ENCODE peak calls at places on chromosomes 16 and 17, in eight cellular contexts. Q, C, O, H, L, F, M and B are unnamed samples.

GRCh38 chr16:28473714-28474265 is 1.7 kb upstream of the NPIPB7 start:
- DNase-seq in Q (no peak), C (no peak), O (no peak), H (no peak), L (peak), F (no peak), M (no peak), B (no peak)

GRCh38 chr17:69466451-69466850 is 52.0 kb downstream of the MAP2K6 start:
- DNase-seq in Q (no peak), C (no peak), O (no peak), H (no peak), L (no peak), F (peak), M (no peak), B (no peak)

GRCh38 chr17:45722161-45722560 is 62.0 kb upstream of the CRHR1 start:
- DNase-seq in Q (peak), C (no peak), O (peak), H (peak), L (no peak), F (peak), M (peak), B (no peak)

GRCh38 chr17:57599271-57600045 is 145.6 kb downstream of the CCDC182 start:
- DNase-seq in Q (no peak), C (peak), O (no peak), H (no peak), L (no peak), F (no peak), M (no peak), B (no peak)

GRCh38 chr17:36740157-36740556 is 138.8 kb downstream of the MRM1 start:
- DNase-seq in Q (no peak), C (no peak), O (no peak), H (no peak), L (no peak), F (no peak), M (no peak), B (no peak)

GRCh38 chr17:67420994-67421393 is 43.9 kb downstream of the PITPNC1 start:
- DNase-seq in Q (no peak), C (no peak), O (no peak), H (no peak), L (no peak), F (no peak), M (no peak), B (no peak)

GRCh38 chr17:51045616-51046526 is 74.8 kb downstream of the SPAG9 start:
- DNase-seq in Q (no peak), C (no peak), O (no peak), H (no peak), L (no peak), F (no peak), M (peak), B (no peak)

GRCh38 chr17:63954402-63955063 is 18.2 kb downstream of the SCN4A start:
- DNase-seq in Q (no peak), C (peak), O (no peak), H (no peak), L (peak), F (no peak), M (no peak), B (peak)

GRCh38 chr16:4184038-4184702 is 57.7 kb downstream of the SRL start:
- DNase-seq in Q (no peak), C (no peak), O (peak), H (no peak), L (no peak), F (no peak), M (no peak), B (no peak)

GRCh38 chr17:1455291-1455747 is 713 bp downstream of the CRK start:
- DNase-seq in Q (peak), C (peak), O (peak), H (peak), L (peak), F (peak), M (peak), B (no peak)

GRCh38 chr16:7512503-7512902 is 179.9 kb downstream of the RBFOX1 start:
- DNase-seq in Q (no peak), C (no peak), O (no peak), H (no peak), L (no peak), F (no peak), M (no peak), B (no peak)

GRCh38 chr16:81545470-81546175 is 101.0 kb downstream of the CMIP start:
- DNase-seq in Q (no peak), C (no peak), O (no peak), H (no peak), L (no peak), F (no peak), M (no peak), B (no peak)

GRCh38 chr17:66455022-66455547 is 152.7 kb downstream of the PRKCA start:
- DNase-seq in Q (no peak), C (no peak), O (no peak), H (no peak), L (no peak), F (no peak), M (no peak), B (no peak)

GRCh38 chr17:75182319-75182568 is 515 bp downstream of the SUMO2 start:
- DNase-seq in Q (no peak), C (no peak), O (no peak), H (no peak), L (no peak), F (no peak), M (no peak), B (no peak)

GRCh38 chr16:10581507-10581906 is 1.1 kb upstream of the EMP2 start:
- DNase-seq in Q (no peak), C (no peak), O (no peak), H (no peak), L (no peak), F (no peak), M (peak), B (no peak)

GRCh38 chr17:68196394-68197090 is 51.3 kb upstream of the AMZ2 start:
- DNase-seq in Q (no peak), C (no peak), O (no peak), H (peak), L (no peak), F (no peak), M (no peak), B (no peak)

GRCh38 chr16:54538241-54538640 is 251.7 kb upstream of the IRX3 start:
- DNase-seq in Q (no peak), C (no peak), O (no peak), H (no peak), L (no peak), F (no peak), M (peak), B (no peak)

GRCh38 chr17:58153046-58153445 is 4.9 kb downstream of the OR4D1 start:
- DNase-seq in Q (no peak), C (no peak), O (no peak), H (no peak), L (peak), F (no peak), M (no peak), B (no peak)

GRCh38 chr17:51128089-51128488 is 7.4 kb upstream of the SPAG9 start:
- DNase-seq in Q (no peak), C (no peak), O (no peak), H (no peak), L (no peak), F (peak), M (peak), B (peak)

GRCh38 chr17:53353919-53354351 is 468.8 kb upstream of the KIF2B start:
- DNase-seq in Q (peak), C (no peak), O (no peak), H (no peak), L (peak), F (no peak), M (no peak), B (no peak)

GRCh38 chr16:86664518-86665318 is 86.4 kb downstream of the FOXL1 start:
- DNase-seq in Q (no peak), C (peak), O (peak), H (no peak), L (peak), F (peak), M (peak), B (no peak)

GRCh38 chr16:19588661-19589060 is 33.2 kb downstream of the VPS35L start:
- DNase-seq in Q (no peak), C (no peak), O (no peak), H (peak), L (no peak), F (no peak), M (no peak), B (no peak)

GRCh38 chr16:69324585-69325253 is 5.7 kb downstream of the PDF start:
- DNase-seq in Q (no peak), C (no peak), O (no peak), H (no peak), L (no peak), F (no peak), M (no peak), B (no peak)

GRCh38 chr16:84585886-84586285 is 32.0 kb downstream of the COTL1 start:
- DNase-seq in Q (no peak), C (peak), O (no peak), H (peak), L (no peak), F (no peak), M (no peak), B (no peak)

GRCh38 chr16:74052006-74052405 is 244.6 kb upstream of the PSMD7 start:
- DNase-seq in Q (no peak), C (no peak), O (no peak), H (no peak), L (no peak), F (no peak), M (no peak), B (no peak)

GRCh38 chr16:72429566-72430160 is 257.7 kb upstream of the PMFBP1 start:
- DNase-seq in Q (no peak), C (no peak), O (no peak), H (no peak), L (no peak), F (no peak), M (no peak), B (no peak)

GRCh38 chr17:44829558-44830358 is at the start of gene GJC1:
- DNase-seq in Q (no peak), C (peak), O (peak), H (peak), L (peak), F (peak), M (peak), B (no peak)

GRCh38 chr17:46109603-46110189 is 83.5 kb downstream of the KANSL1 start:
- DNase-seq in Q (peak), C (no peak), O (no peak), H (no peak), L (no peak), F (no peak), M (no peak), B (no peak)

GRCh38 chr17:15180121-15180561 is 85.0 kb downstream of the PMP22 start:
- DNase-seq in Q (no peak), C (no peak), O (no peak), H (no peak), L (no peak), F (no peak), M (no peak), B (no peak)

GRCh38 chr17:6212766-6213165 is 142.6 kb downstream of the WSCD1 start:
- DNase-seq in Q (no peak), C (no peak), O (no peak), H (no peak), L (no peak), F (no peak), M (no peak), B (no peak)

GRCh38 chr16:55539049-55539448 is 27.4 kb upstream of the CAPNS2 start:
- DNase-seq in Q (no peak), C (no peak), O (no peak), H (no peak), L (no peak), F (no peak), M (peak), B (no peak)

GRCh38 chr17:81037026-81037782 is 2.3 kb downstream of the BAIAP2 start:
- DNase-seq in Q (peak), C (no peak), O (peak), H (no peak), L (no peak), F (peak), M (no peak), B (no peak)

GRCh38 chr17:81039854-81040758 is 5.2 kb downstream of the BAIAP2 start:
- DNase-seq in Q (no peak), C (no peak), O (no peak), H (no peak), L (no peak), F (peak), M (peak), B (no peak)

GRCh38 chr17:81036128-81036891 is 1.4 kb downstream of the BAIAP2 start:
- DNase-seq in Q (no peak), C (no peak), O (no peak), H (no peak), L (no peak), F (no peak), M (no peak), B (no peak)

GRCh38 chr17:81039096-81039495 is 4.1 kb downstream of the BAIAP2 start:
- DNase-seq in Q (no peak), C (no peak), O (no peak), H (no peak), L (no peak), F (no peak), M (no peak), B (no peak)

GRCh38 chr17:81037783-81038733 is 3.1 kb downstream of the BAIAP2 start:
- DNase-seq in Q (peak), C (no peak), O (peak), H (no peak), L (no peak), F (peak), M (no peak), B (no peak)
- TF ChIP-seq CTCF in Q (no peak), C (no peak), O (no peak), H (no peak), L (no peak), F (no peak), M (no peak), B (no peak)

GRCh38 chr17:4173771-4174170 is 30.8 kb downstream of the CYB5D2 start:
- DNase-seq in Q (no peak), C (no peak), O (no peak), H (no peak), L (no peak), F (no peak), M (no peak), B (no peak)
- TF ChIP-seq CTCF in Q (no peak), C (no peak), O (no peak), H (no peak), L (no peak), F (no peak), M (no peak), B (no peak)

DNA sequence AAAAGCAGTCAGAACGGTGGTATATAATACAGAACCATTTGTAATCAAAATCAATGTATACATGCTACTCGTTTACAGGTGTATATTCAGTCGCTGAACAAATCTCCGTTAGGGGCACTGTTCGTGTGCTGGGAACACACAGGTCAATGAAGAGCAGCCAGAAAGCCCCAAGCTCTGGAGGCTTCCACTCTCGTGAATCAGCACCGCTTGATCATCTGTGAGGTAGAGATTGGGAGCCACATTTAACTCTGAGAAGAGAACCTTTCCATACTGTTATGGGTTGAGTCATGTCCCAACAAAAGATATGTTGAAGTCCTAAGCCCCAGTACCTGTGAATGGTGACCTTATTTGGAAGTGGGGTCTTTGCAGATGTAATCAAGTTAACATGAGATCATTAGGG is 5.4 kb upstream of the CYTH1 start:
- DNase-seq in Q (no peak), C (peak), O (no peak), H (no peak), L (no peak), F (no peak), M (no peak), B (no peak)
- TF ChIP-seq CTCF in Q (no peak), C (peak), O (no peak), H (no peak), L (no peak), F (no peak), M (no peak), B (no peak)

GRCh38 chr16:83402160-83402794 is 405.5 kb upstream of the HSBP1 start:
- DNase-seq in Q (no peak), C (no peak), O (no peak), H (no peak), L (no peak), F (no peak), M (peak), B (no peak)
- TF ChIP-seq CTCF in Q (no peak), C (peak), O (no peak), H (no peak), L (no peak), F (no peak), M (no peak), B (no peak)

DNA sequence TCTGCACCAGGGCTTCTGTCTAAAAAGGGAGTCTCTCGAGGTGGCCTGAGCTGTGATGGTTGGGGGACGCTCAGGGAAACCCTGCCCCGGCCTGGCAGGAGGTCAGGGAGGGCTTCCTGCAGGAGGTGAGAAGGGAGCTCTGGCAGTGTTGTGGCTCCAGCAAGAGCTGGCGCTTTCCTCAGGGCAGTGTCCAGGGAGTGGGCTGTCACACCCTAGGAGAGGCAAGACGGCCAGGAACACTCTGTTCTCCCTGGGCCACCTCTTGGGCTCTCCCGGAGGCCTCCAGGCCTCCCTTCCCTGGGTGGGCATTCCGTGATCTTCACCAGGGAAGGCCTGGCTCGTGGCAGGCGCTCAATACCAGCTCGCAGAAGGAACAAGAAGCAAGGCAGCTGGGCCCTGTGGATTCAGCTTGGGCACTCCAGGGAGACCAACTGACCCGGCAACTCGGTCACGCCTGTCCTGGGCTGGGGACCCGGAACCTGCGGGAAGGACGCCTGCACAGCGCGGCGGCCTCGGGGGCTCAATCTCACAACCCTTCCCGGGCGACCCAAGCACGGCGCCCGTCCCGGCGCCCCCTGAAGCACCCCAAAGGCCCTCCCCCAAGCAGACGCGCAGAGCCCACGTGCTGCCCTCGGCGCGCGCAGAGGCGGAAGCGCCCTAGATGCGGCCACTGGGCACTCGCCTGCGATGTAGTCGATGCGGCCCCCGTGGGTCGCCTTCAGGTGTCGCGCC is 694 bp downstream of the APRT start:
- DNase-seq in Q (no peak), C (peak), O (peak), H (peak), L (peak), F (peak), M (peak), B (no peak)
- TF ChIP-seq CTCF in Q (no peak), C (no peak), O (no peak), H (no peak), L (no peak), F (no peak), M (no peak), B (no peak)

GRCh38 chr17:7435676-7436555 is 681 bp downstream of the TMEM102 start:
- DNase-seq in Q (no peak), C (peak), O (no peak), H (peak), L (peak), F (peak), M (no peak), B (peak)

GRCh38 chr17:7438050-7438614 is 1.2 kb upstream of the FGF11 start:
- DNase-seq in Q (no peak), C (peak), O (peak), H (peak), L (peak), F (no peak), M (no peak), B (peak)

GRCh38 chr17:7438656-7439460 is 454 bp upstream of the FGF11 start:
- DNase-seq in Q (no peak), C (no peak), O (no peak), H (no peak), L (no peak), F (no peak), M (no peak), B (peak)

GRCh38 chr17:7437369-7437863 is 1.9 kb upstream of the FGF11 start:
- DNase-seq in Q (no peak), C (no peak), O (no peak), H (no peak), L (no peak), F (no peak), M (no peak), B (peak)

GRCh38 chr17:7436556-7437368 is 1.5 kb downstream of the TMEM102 start:
- DNase-seq in Q (peak), C (peak), O (peak), H (peak), L (peak), F (peak), M (peak), B (peak)
- TF ChIP-seq CTCF in Q (peak), C (peak), O (peak), H (peak), L (no peak), F (peak), M (no peak), B (peak)